ENCODE peak calls at places on chromosomes 13 and 19, in six cellular contexts. One of them, this sample, is unnamed.

GRCh38 chr19:46990998-46991676 is 28.5 kb upstream of the NPAS1 start:
- DNase-seq in breast epithelium: peak
- DNase-seq in thoracic aorta: no peak
- DNase-seq in HFFc6: peak
- DNase-seq in psoas muscle: peak
- DNase-seq in progenitor cell of endocrine pancreas: peak
- DNase-seq in this sample: peak

GRCh38 chr19:8526345-8527062 is 12.5 kb upstream of the ZNF414 start:
- DNase-seq in breast epithelium: peak
- DNase-seq in thoracic aorta: peak
- DNase-seq in HFFc6: peak
- DNase-seq in psoas muscle: peak
- DNase-seq in progenitor cell of endocrine pancreas: peak
- DNase-seq in this sample: peak

GRCh38 chr13:23679214-23679613 is 109.0 kb downstream of the TNFRSF19 start:
- DNase-seq in breast epithelium: no peak
- DNase-seq in thoracic aorta: no peak
- DNase-seq in HFFc6: peak
- DNase-seq in psoas muscle: no peak
- DNase-seq in progenitor cell of endocrine pancreas: no peak
- DNase-seq in this sample: no peak

GRCh38 chr13:98325724-98326123 is 148.7 kb upstream of the RNF113B start:
- DNase-seq in breast epithelium: no peak
- DNase-seq in thoracic aorta: no peak
- DNase-seq in HFFc6: no peak
- DNase-seq in psoas muscle: no peak
- DNase-seq in progenitor cell of endocrine pancreas: no peak
- DNase-seq in this sample: no peak

GRCh38 chr13:89214115-89214514 is 1542.9 kb downstream of the SLITRK5 start:
- DNase-seq in breast epithelium: no peak
- DNase-seq in thoracic aorta: no peak
- DNase-seq in HFFc6: no peak
- DNase-seq in psoas muscle: no peak
- DNase-seq in progenitor cell of endocrine pancreas: no peak
- DNase-seq in this sample: no peak

GRCh38 chr19:38809592-38810252 is 3.0 kb downstream of the LGALS4 start:
- DNase-seq in breast epithelium: no peak
- DNase-seq in thoracic aorta: no peak
- DNase-seq in HFFc6: no peak
- DNase-seq in psoas muscle: no peak
- DNase-seq in progenitor cell of endocrine pancreas: no peak
- DNase-seq in this sample: no peak

GRCh38 chr19:3982701-3983541 is 2.3 kb downstream of the EEF2 start:
- DNase-seq in breast epithelium: no peak
- DNase-seq in thoracic aorta: no peak
- DNase-seq in HFFc6: peak
- DNase-seq in psoas muscle: peak
- DNase-seq in progenitor cell of endocrine pancreas: no peak
- DNase-seq in this sample: no peak

GRCh38 chr19:805600-806550 is 8.6 kb downstream of the PTBP1 start:
- DNase-seq in breast epithelium: no peak
- DNase-seq in thoracic aorta: no peak
- DNase-seq in HFFc6: no peak
- DNase-seq in psoas muscle: peak
- DNase-seq in progenitor cell of endocrine pancreas: no peak
- DNase-seq in this sample: no peak

GRCh38 chr13:40228981-40229380 is 437.5 kb downstream of the FOXO1 start:
- DNase-seq in breast epithelium: no peak
- DNase-seq in thoracic aorta: no peak
- DNase-seq in HFFc6: no peak
- DNase-seq in psoas muscle: no peak
- DNase-seq in progenitor cell of endocrine pancreas: no peak
- DNase-seq in this sample: no peak

GRCh38 chr13:92994056-92994455 is 232.6 kb upstream of the GPC6 start:
- DNase-seq in breast epithelium: no peak
- DNase-seq in thoracic aorta: no peak
- DNase-seq in HFFc6: no peak
- DNase-seq in psoas muscle: no peak
- DNase-seq in progenitor cell of endocrine pancreas: no peak
- DNase-seq in this sample: no peak

GRCh38 chr19:16447015-16447384 is 24.8 kb downstream of the EPS15L1 start:
- DNase-seq in breast epithelium: no peak
- DNase-seq in thoracic aorta: no peak
- DNase-seq in HFFc6: peak
- DNase-seq in psoas muscle: peak
- DNase-seq in progenitor cell of endocrine pancreas: no peak
- DNase-seq in this sample: no peak

GRCh38 chr19:7733376-7733775 is 1.5 kb upstream of the CLEC4G start:
- DNase-seq in breast epithelium: no peak
- DNase-seq in thoracic aorta: no peak
- DNase-seq in HFFc6: no peak
- DNase-seq in psoas muscle: no peak
- DNase-seq in progenitor cell of endocrine pancreas: no peak
- DNase-seq in this sample: no peak

GRCh38 chr13:107202371-107203023 is 634.6 kb upstream of the ARGLU1 start:
- DNase-seq in breast epithelium: no peak
- DNase-seq in thoracic aorta: no peak
- DNase-seq in HFFc6: no peak
- DNase-seq in psoas muscle: no peak
- DNase-seq in progenitor cell of endocrine pancreas: no peak
- DNase-seq in this sample: no peak

GRCh38 chr13:75250526-75251183 is 231.3 kb downstream of the TBC1D4 start:
- DNase-seq in breast epithelium: no peak
- DNase-seq in thoracic aorta: no peak
- DNase-seq in HFFc6: no peak
- DNase-seq in psoas muscle: no peak
- DNase-seq in progenitor cell of endocrine pancreas: no peak
- DNase-seq in this sample: no peak

GRCh38 chr13:89900104-89900760 is 1447.3 kb upstream of the MIR17HG start:
- DNase-seq in breast epithelium: no peak
- DNase-seq in thoracic aorta: no peak
- DNase-seq in HFFc6: no peak
- DNase-seq in psoas muscle: no peak
- DNase-seq in progenitor cell of endocrine pancreas: no peak
- DNase-seq in this sample: no peak

GRCh38 chr13:51221674-51222509 is at the start of gene FAM124A:
- DNase-seq in breast epithelium: no peak
- DNase-seq in thoracic aorta: no peak
- DNase-seq in HFFc6: no peak
- DNase-seq in psoas muscle: peak
- DNase-seq in progenitor cell of endocrine pancreas: peak
- DNase-seq in this sample: no peak

GRCh38 chr19:11489378-11489777 is 8.5 kb upstream of the ELAVL3 start:
- DNase-seq in breast epithelium: no peak
- DNase-seq in thoracic aorta: no peak
- DNase-seq in HFFc6: no peak
- DNase-seq in psoas muscle: no peak
- DNase-seq in progenitor cell of endocrine pancreas: no peak
- DNase-seq in this sample: no peak

GRCh38 chr13:40221460-40222201 is 444.8 kb downstream of the FOXO1 start:
- DNase-seq in breast epithelium: no peak
- DNase-seq in thoracic aorta: no peak
- DNase-seq in HFFc6: peak
- DNase-seq in psoas muscle: no peak
- DNase-seq in progenitor cell of endocrine pancreas: no peak
- DNase-seq in this sample: no peak

GRCh38 chr19:54653181-54653809 is 9.5 kb upstream of the LILRB4 start:
- DNase-seq in breast epithelium: no peak
- DNase-seq in thoracic aorta: no peak
- DNase-seq in HFFc6: peak
- DNase-seq in psoas muscle: no peak
- DNase-seq in progenitor cell of endocrine pancreas: no peak
- DNase-seq in this sample: no peak

GRCh38 chr19:54650108-54650666 is 12.6 kb upstream of the LILRB4 start:
- DNase-seq in breast epithelium: no peak
- DNase-seq in thoracic aorta: no peak
- DNase-seq in HFFc6: no peak
- DNase-seq in psoas muscle: no peak
- DNase-seq in progenitor cell of endocrine pancreas: no peak
- DNase-seq in this sample: no peak

GRCh38 chr19:54660306-54660705 is 2.5 kb upstream of the LILRB4 start:
- DNase-seq in breast epithelium: no peak
- DNase-seq in thoracic aorta: no peak
- DNase-seq in HFFc6: no peak
- DNase-seq in psoas muscle: no peak
- DNase-seq in progenitor cell of endocrine pancreas: no peak
- DNase-seq in this sample: no peak

GRCh38 chr19:54654447-54655321 is 8.1 kb upstream of the LILRB4 start:
- DNase-seq in breast epithelium: no peak
- DNase-seq in thoracic aorta: no peak
- DNase-seq in HFFc6: no peak
- DNase-seq in psoas muscle: no peak
- DNase-seq in progenitor cell of endocrine pancreas: no peak
- DNase-seq in this sample: no peak
- TF ChIP-seq CTCF in breast epithelium: no peak
- TF ChIP-seq CTCF in thoracic aorta: no peak
- TF ChIP-seq CTCF in HFFc6: no peak
- TF ChIP-seq CTCF in psoas muscle: no peak
- TF ChIP-seq CTCF in progenitor cell of endocrine pancreas: no peak
- TF ChIP-seq CTCF in this sample: no peak

DNA sequence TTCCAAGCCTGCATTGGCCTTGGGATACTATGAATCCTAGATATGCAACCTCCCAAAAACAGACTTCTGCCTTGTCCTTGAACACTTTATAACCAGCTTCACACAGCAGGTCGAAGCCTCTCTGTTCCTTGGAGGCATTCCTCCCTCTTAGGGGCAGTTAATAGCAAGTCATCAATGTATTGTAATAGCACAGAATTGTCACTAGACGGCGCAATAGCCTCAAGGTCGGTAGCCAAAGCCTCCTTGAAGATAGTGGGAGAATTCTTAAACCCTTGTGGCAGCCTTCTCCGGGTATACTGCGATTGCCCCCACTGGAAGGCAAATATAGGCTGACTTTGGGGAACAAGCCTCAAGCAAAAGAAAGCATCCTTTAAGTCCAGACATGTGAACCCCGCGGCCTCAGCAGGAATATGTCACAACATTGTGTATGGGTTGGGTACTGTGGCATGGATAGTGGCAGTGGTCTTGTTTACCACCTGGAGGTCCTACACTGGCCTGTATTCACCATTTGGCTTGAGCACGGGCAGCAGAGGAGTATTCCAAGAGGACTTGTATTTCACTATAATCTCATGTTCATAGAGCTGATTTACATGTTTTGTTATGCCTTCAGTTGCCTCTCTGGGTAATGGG is 61.1 kb downstream of the ZNF431 start:
- DNase-seq in breast epithelium: no peak
- DNase-seq in thoracic aorta: no peak
- DNase-seq in HFFc6: peak
- DNase-seq in psoas muscle: no peak
- DNase-seq in progenitor cell of endocrine pancreas: no peak
- DNase-seq in this sample: peak
- TF ChIP-seq CTCF in breast epithelium: peak
- TF ChIP-seq CTCF in thoracic aorta: peak
- TF ChIP-seq CTCF in HFFc6: peak
- TF ChIP-seq CTCF in psoas muscle: peak
- TF ChIP-seq CTCF in progenitor cell of endocrine pancreas: peak
- TF ChIP-seq CTCF in this sample: peak

GRCh38 chr13:86569119-86569518 is 769.9 kb upstream of the SLITRK6 start:
- DNase-seq in breast epithelium: no peak
- DNase-seq in thoracic aorta: no peak
- DNase-seq in HFFc6: no peak
- DNase-seq in psoas muscle: no peak
- DNase-seq in progenitor cell of endocrine pancreas: no peak
- DNase-seq in this sample: no peak

GRCh38 chr13:86562876-86563275 is 763.7 kb upstream of the SLITRK6 start:
- DNase-seq in breast epithelium: no peak
- DNase-seq in thoracic aorta: no peak
- DNase-seq in HFFc6: no peak
- DNase-seq in psoas muscle: no peak
- DNase-seq in progenitor cell of endocrine pancreas: no peak
- DNase-seq in this sample: no peak

GRCh38 chr13:86569974-86570373 is 770.8 kb upstream of the SLITRK6 start:
- DNase-seq in breast epithelium: no peak
- DNase-seq in thoracic aorta: no peak
- DNase-seq in HFFc6: no peak
- DNase-seq in psoas muscle: no peak
- DNase-seq in progenitor cell of endocrine pancreas: no peak
- DNase-seq in this sample: no peak

GRCh38 chr13:86563308-86563707 is 764.1 kb upstream of the SLITRK6 start:
- DNase-seq in breast epithelium: no peak
- DNase-seq in thoracic aorta: no peak
- DNase-seq in HFFc6: no peak
- DNase-seq in psoas muscle: no peak
- DNase-seq in progenitor cell of endocrine pancreas: no peak
- DNase-seq in this sample: no peak

DNA sequence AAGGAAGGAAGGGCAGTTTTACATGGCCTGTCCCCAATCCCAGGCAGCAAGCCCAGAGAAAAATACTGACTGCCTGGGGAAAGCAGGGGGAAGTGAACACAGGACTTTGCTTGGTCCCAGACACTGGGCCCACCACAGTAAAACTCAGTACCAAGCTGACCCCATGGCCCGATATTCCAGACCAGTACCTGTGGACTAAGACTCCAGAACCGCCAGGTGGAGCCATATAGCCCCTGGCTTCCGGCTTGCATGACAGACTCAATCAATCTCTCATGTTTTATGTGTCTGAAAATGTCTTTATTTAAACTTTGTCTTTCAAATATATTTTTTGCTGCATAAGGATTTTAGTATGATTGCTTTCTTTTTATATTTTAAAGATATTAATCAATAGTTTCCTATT is 767.9 kb upstream of the SLITRK6 start:
- DNase-seq in breast epithelium: no peak
- DNase-seq in thoracic aorta: no peak
- DNase-seq in HFFc6: no peak
- DNase-seq in psoas muscle: no peak
- DNase-seq in progenitor cell of endocrine pancreas: no peak
- DNase-seq in this sample: no peak
- TF ChIP-seq CTCF in breast epithelium: no peak
- TF ChIP-seq CTCF in thoracic aorta: no peak
- TF ChIP-seq CTCF in HFFc6: no peak
- TF ChIP-seq CTCF in psoas muscle: no peak
- TF ChIP-seq CTCF in progenitor cell of endocrine pancreas: peak
- TF ChIP-seq CTCF in this sample: no peak

DNA sequence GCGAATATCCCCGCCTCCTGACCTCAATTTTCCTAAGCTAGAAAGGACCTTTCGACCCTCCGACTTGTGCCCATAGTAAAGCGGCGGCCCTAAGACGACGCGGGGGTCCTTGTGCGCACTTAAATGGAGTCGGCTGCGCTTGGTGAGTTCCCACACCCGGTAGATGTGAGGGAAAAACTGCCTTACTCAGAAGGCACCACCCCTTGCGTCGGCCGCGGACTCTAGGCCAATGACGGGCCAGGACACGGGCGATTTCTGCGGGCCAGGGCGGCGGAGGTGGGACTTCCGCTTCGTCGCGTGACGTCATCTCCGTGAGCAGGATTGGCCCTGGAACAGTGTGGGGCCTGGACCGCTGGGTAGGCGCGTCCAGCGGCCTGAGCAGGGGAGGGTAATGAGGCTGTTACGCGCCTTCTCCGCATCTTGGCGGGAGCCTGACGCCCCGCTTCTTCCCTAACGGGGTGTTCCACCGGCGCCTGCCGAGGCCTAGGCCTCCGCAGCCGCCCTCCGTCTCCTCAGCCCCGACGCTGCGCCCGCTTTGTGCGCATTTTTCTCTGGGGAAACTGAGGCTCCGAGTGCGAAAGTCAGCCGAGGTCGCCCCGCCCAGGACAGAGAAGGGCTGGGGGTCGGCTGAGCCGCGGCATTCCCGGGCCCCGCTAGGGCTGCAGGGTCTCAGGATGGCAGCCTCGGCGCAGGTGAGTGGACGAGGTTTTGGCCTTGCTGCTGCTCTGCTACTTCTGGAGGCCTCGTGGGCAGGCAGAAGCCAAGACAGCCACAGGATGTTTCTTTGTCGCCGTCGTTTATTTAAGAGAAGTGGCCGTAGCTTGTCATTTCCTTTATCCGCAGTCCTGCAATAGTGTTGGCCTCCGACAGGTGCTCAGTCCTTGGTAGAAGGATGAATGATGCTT is at the start of gene ZNF543:
- DNase-seq in breast epithelium: peak
- DNase-seq in thoracic aorta: peak
- DNase-seq in HFFc6: peak
- DNase-seq in psoas muscle: peak
- DNase-seq in progenitor cell of endocrine pancreas: peak
- DNase-seq in this sample: peak
- TF ChIP-seq CTCF in breast epithelium: no peak
- TF ChIP-seq CTCF in thoracic aorta: no peak
- TF ChIP-seq CTCF in HFFc6: peak
- TF ChIP-seq CTCF in psoas muscle: no peak
- TF ChIP-seq CTCF in progenitor cell of endocrine pancreas: no peak
- TF ChIP-seq CTCF in this sample: no peak